ENCODE peak calls at places on chromosomes 2 and 18, in four cellular contexts. F is globus pallidus, I is GM13976, M is mammary epithelial cell. W is an unnamed sample.

GRCh38 chr2:235314371-235314915 is 179.4 kb upstream of the AGAP1 start:
- DNase-seq in I (no peak), M (no peak), F (peak), W (no peak)

GRCh38 chr2:120693121-120693520 is 42.5 kb upstream of the GLI2 start:
- DNase-seq in F (no peak), I (no peak), M (peak), W (no peak)

GRCh38 chr2:24813645-24814257 is 20.5 kb downstream of the CENPO start:
- DNase-seq in F (no peak), M (no peak), I (no peak), W (no peak)

GRCh38 chr2:1509271-1509995 is 96.2 kb downstream of the TPO start:
- DNase-seq in F (no peak), I (no peak), M (no peak), W (no peak)

GRCh38 chr2:43222472-43223146 is 3.8 kb downstream of the ZFP36L2 start:
- DNase-seq in F (peak), I (no peak), M (peak), W (no peak)

GRCh38 chr2:148622390-148622789 is 22.2 kb upstream of the EPC2 start:
- DNase-seq in I (no peak), M (no peak), F (no peak), W (no peak)

GRCh38 chr2:178478102-178478441 is 328 bp downstream of the FKBP7 start:
- DNase-seq in M (peak), I (peak), F (no peak), W (no peak)

GRCh38 chr2:39379643-39380524 is 57.2 kb downstream of the MAP4K3 start:
- DNase-seq in I (peak), F (peak), M (peak), W (peak)

GRCh38 chr2:217165547-217165946 is 305.7 kb upstream of the TNP1 start:
- DNase-seq in M (no peak), I (no peak), F (no peak), W (no peak)

GRCh38 chr2:30708491-30709290 is 98.6 kb downstream of the CAPN13 start:
- DNase-seq in M (no peak), F (no peak), I (no peak), W (no peak)

GRCh38 chr2:231565915-231566594 is 26.6 kb upstream of the TEX44 start:
- DNase-seq in F (no peak), M (no peak), I (no peak), W (no peak)

GRCh38 chr18:63683152-63683551 is 19.6 kb upstream of the SERPINB11 start:
- DNase-seq in I (no peak), F (no peak), M (peak), W (no peak)

GRCh38 chr2:178860551-178860950 is 53.3 kb upstream of the TTN start:
- DNase-seq in M (peak), F (peak), I (no peak), W (no peak)

GRCh38 chr2:227939271-227940027 is 68.0 kb downstream of the DAW1 start:
- DNase-seq in F (peak), I (peak), M (peak), W (peak)

GRCh38 chr2:120715941-120716340 is 19.7 kb upstream of the GLI2 start:
- DNase-seq in F (no peak), M (no peak), I (no peak), W (no peak)

GRCh38 chr2:183010112-183010511 is 28.1 kb downstream of the NCKAP1 start:
- DNase-seq in F (no peak), I (no peak), M (peak), W (peak)